ENCODE peak calls at places on chromosomes 13 and 19, in seven cellular contexts. C is H9, G is mesendoderm, J is H1, U is IMR-90, B is mesenchymal stem cell, O is trophoblast cell. W is an unnamed sample.
A peak's percentile ranks its signal among the peaks of the same experiment; 100 is the strongest.

GRCh38 chr13:53138369-53139036 is 109.9 kb downstream of the OLFM4 start:
- DNase-seq in J (no peak), U (peak; percentile 35), C (no peak), O (no peak), B (peak; percentile 61), G (peak; percentile 30), W (no peak)

GRCh38 chr13:84917252-84917878 is 881.9 kb downstream of the SLITRK6 start:
- DNase-seq in J (no peak), G (peak; percentile 15), C (no peak), O (no peak), B (peak; percentile 43), U (peak; percentile 31), W (no peak)

GRCh38 chr13:21670006-21670882 is 629 bp upstream of the FGF9 start:
- DNase-seq in G (peak; percentile 75), U (peak; percentile 48), C (peak; percentile 72), B (peak; percentile 69), J (no peak), O (no peak), W (peak; percentile 72)

GRCh38 chr13:83943530-83944279 is 61.4 kb upstream of the SLITRK1 start:
- DNase-seq in O (no peak), G (peak; percentile 22), U (no peak), B (no peak), J (no peak), C (no peak), W (no peak)

GRCh38 chr19:45448887-45449299 is 18.9 kb upstream of the FOSB start:
- DNase-seq in C (no peak), J (no peak), O (no peak), U (peak; percentile 15), G (no peak), B (peak; percentile 70), W (no peak)

GRCh38 chr19:35205733-35206323 is 22.7 kb downstream of the FAM187B start:
- DNase-seq in C (no peak), B (no peak), J (no peak), U (no peak), O (no peak), G (no peak), W (no peak)

GRCh38 chr19:38713227-38713649 is 31.0 kb downstream of the CAPN12 start:
- DNase-seq in J (no peak), C (no peak), G (no peak), U (peak; percentile 56), B (no peak), O (no peak), W (no peak)

GRCh38 chr13:32850311-32851052 is 165.7 kb upstream of the KL start:
- DNase-seq in O (no peak), J (no peak), C (no peak), B (no peak), U (no peak), G (no peak), W (no peak)

GRCh38 chr13:35143123-35143522 is 201.1 kb downstream of the NBEA start:
- DNase-seq in J (no peak), C (no peak), O (no peak), G (no peak), U (no peak), B (no peak), W (no peak)
- H2BK5ac ChIP-seq in J (no peak overlapping the region), C (no peak overlapping the region), O (no peak overlapping the region), G (no peak overlapping the region), U (no peak overlapping the region), B (no peak overlapping the region), W (no peak overlapping the region)

GRCh38 chr13:110637275-110637674 is 21.9 kb downstream of the NAXD start:
- DNase-seq in B (no peak), C (no peak), O (no peak), U (no peak), G (no peak), J (no peak), W (no peak)

GRCh38 chr13:110635405-110636002 is 20.2 kb downstream of the NAXD start:
- DNase-seq in C (no peak), G (no peak), J (no peak), O (no peak), U (no peak), B (no peak), W (no peak)

GRCh38 chr13:110634558-110634957 is 19.2 kb downstream of the NAXD start:
- DNase-seq in G (no peak), B (peak; percentile 80), C (no peak), J (no peak), U (peak; percentile 89), O (peak; percentile 35), W (no peak)

GRCh38 chr13:110636701-110637201 is 21.4 kb downstream of the NAXD start:
- DNase-seq in J (no peak), O (no peak), U (no peak), C (no peak), B (no peak), G (no peak), W (no peak)

DNA sequence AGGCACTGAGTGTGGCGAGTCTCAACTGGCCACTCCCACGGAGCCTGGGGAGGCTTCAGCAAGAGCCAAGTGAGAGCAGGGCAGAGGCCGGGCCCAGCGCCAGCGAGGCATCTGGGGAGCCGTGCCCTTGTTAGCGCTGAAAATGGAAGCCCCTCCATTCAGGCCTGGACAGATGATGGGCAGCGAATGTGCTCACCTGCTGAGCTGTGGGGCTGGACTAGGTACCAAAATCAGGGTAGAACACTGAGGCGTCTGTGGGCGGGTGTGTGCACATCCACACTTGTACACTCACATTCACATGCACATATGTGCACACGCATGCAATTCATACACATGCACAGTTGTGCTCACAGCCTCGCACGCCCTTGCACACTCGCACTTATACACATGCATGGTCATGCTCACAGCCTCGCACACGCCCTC is 20.7 kb downstream of the NAXD start:
- DNase-seq in C (no peak), J (no peak), O (no peak), G (no peak), B (no peak), U (no peak), W (no peak)
- H3K18ac ChIP-seq in C (no peak overlapping the region), J (no peak overlapping the region), O (no peak overlapping the region), G (no peak overlapping the region), B (no peak overlapping the region), U (no peak overlapping the region), W (no peak overlapping the region)

DNA sequence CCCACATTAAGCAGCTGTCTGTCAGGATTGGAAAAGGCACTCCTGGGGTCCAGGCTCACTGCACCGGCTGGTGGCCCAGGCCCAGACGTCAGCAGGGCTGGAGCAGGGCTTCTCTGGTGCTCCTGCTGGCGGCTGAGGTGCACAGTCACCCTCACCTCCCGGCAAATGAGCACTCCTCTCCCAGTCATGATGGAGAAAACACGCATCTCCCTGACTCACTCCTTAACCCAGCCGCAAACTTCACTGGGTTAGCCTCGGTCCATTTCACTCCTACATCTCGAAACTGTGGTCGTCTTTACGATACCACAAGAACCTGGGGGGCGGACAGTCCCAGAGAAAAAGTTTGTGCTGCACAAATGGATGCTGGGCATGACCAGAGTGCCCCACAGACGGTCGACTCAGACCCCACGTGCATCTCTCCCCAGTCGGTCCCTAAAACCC is 3.3 kb upstream of the RASA3 start:
- DNase-seq in U (no peak), O (no peak), B (no peak), C (no peak), J (no peak), G (peak; percentile 41), W (no peak)
- H2BK5ac ChIP-seq in U (no peak overlapping the region), O (no peak overlapping the region), B (no peak overlapping the region), C (no peak overlapping the region), J (no peak overlapping the region), G (no peak overlapping the region), W (no peak overlapping the region)

GRCh38 chr19:7856679-7857663 is 17.2 kb downstream of the PRR36 start:
- DNase-seq in U (no peak), G (no peak), C (peak; percentile 28), B (no peak), J (no peak), O (no peak), W (no peak)
- H3K18ac ChIP-seq in U (no peak overlapping the region), G (no peak overlapping the region), C (no peak overlapping the region), B (no peak overlapping the region), J (no peak overlapping the region), O (no peak overlapping the region), W (peak overlapping the region; percentile 96)

DNA sequence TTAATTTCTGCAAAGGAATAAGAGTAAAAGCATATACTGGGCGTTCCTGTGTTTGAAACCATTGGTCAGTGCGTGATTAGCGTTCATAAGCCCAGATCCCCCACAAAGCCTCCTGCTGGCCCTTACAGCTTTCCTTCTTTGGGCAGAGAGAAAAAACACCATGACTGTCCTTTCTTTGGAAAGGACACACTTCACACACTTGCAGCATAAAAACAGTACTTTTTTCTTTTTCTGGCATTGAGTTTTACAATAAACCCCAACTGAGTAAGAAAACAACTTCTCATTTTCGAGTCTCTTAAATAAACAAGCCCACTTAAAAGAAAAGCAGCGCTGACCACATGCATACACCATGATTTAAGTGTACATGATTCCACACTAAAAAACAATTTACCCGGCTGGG is 35.8 kb downstream of the SMAD9 start:
- DNase-seq in J (no peak), G (no peak), B (no peak), U (no peak), C (no peak), O (no peak), W (no peak)
- H2BK5ac ChIP-seq in J (no peak overlapping the region), G (no peak overlapping the region), B (no peak overlapping the region), U (no peak overlapping the region), C (no peak overlapping the region), O (no peak overlapping the region), W (no peak overlapping the region)